ENCODE peak calls at places on chromosomes 13 and 19, in five cellular contexts. U, A, W, H and K are unnamed samples.

GRCh38 chr19:43560687-43561086 is 14.6 kb downstream of the XRCC1 start:
- DNase-seq in U (no peak), A (no peak), W (peak), H (no peak), K (no peak)

GRCh38 chr13:63944896-63945295 is 2529.2 kb upstream of the PCDH20 start:
- DNase-seq in U (no peak), A (no peak), W (no peak), H (no peak), K (no peak)

GRCh38 chr13:87172166-87172825 is 498.9 kb upstream of the SLITRK5 start:
- DNase-seq in U (no peak), A (no peak), W (no peak), H (no peak), K (no peak)

GRCh38 chr13:105220886-105221285 is 1314.6 kb downstream of the EFNB2 start:
- DNase-seq in U (no peak), A (no peak), W (no peak), H (no peak), K (no peak)

GRCh38 chr19:18282021-18282787 is 782 bp upstream of the JUND start:
- DNase-seq in U (no peak), A (peak), W (peak), H (peak), K (peak)

GRCh38 chr19:19133985-19134384 is 4.3 kb downstream of the TMEM161A start:
- DNase-seq in U (no peak), A (no peak), W (peak), H (no peak), K (no peak)

GRCh38 chr19:18858906-18859646 is 27.3 kb downstream of the UPF1 start:
- DNase-seq in U (no peak), A (no peak), W (no peak), H (no peak), K (no peak)

GRCh38 chr13:30303269-30303668 is 4.1 kb downstream of the KATNAL1 start:
- DNase-seq in U (no peak), A (no peak), W (no peak), H (no peak), K (no peak)

GRCh38 chr19:17687141-17687856 is 855 bp downstream of the UNC13A start:
- DNase-seq in U (no peak), A (no peak), W (no peak), H (no peak), K (no peak)

GRCh38 chr19:44212865-44213346 is 574 bp downstream of the ZNF227 start:
- DNase-seq in U (no peak), A (no peak), W (no peak), H (peak), K (peak)

GRCh38 chr19:14300281-14300680 is 81.0 kb upstream of the ADGRE5 start:
- DNase-seq in U (no peak), A (no peak), W (no peak), H (no peak), K (peak)

GRCh38 chr19:33514885-33515485 is 6.6 kb downstream of the PEPD start:
- DNase-seq in U (no peak), A (no peak), W (no peak), H (no peak), K (no peak)

GRCh38 chr13:58712191-58712590 is 1080.6 kb downstream of the PCDH17 start:
- DNase-seq in U (no peak), A (no peak), W (peak), H (no peak), K (no peak)

GRCh38 chr13:113302940-113303339 is 5.9 kb downstream of the LAMP1 start:
- DNase-seq in U (no peak), A (no peak), W (no peak), H (peak), K (no peak)

GRCh38 chr19:51547397-51548212 is 16.1 kb upstream of the SIGLEC6 start:
- DNase-seq in U (no peak), A (no peak), W (no peak), H (no peak), K (no peak)

GRCh38 chr13:35499131-35500051 is 22.9 kb upstream of the MAB21L1 start:
- DNase-seq in U (no peak), A (no peak), W (no peak), H (no peak), K (no peak)

GRCh38 chr13:110390572-110390971 is 83.5 kb downstream of the COL4A2 start:
- DNase-seq in U (no peak), A (no peak), W (no peak), H (no peak), K (no peak)

GRCh38 chr13:64551755-64552154 is 2678.4 kb downstream of the PCDH9 start:
- DNase-seq in U (peak), A (no peak), W (no peak), H (no peak), K (peak)

GRCh38 chr19:7999376-7999775 is 6.1 kb downstream of the ELAVL1 start:
- DNase-seq in U (no peak), A (no peak), W (peak), H (no peak), K (no peak)

GRCh38 chr13:24008679-24009078 is 111.4 kb upstream of the C1QTNF9B start:
- DNase-seq in U (no peak), A (no peak), W (no peak), H (no peak), K (no peak)

GRCh38 chr13:46051958-46052313 is 610 bp downstream of the ZC3H13 start:
- DNase-seq in U (no peak), A (no peak), W (no peak), H (no peak), K (peak)

GRCh38 chr19:41309225-41310030 is 544 bp upstream of the CCDC97 start:
- DNase-seq in U (no peak), A (no peak), W (no peak), H (no peak), K (peak)

GRCh38 chr19:39544920-39545319 is 5.0 kb upstream of the EID2 start:
- DNase-seq in U (no peak), A (no peak), W (no peak), H (no peak), K (no peak)

GRCh38 chr19:33394006-33394722 is 20.7 kb downstream of the CEBPG start:
- DNase-seq in U (no peak), A (peak), W (peak), H (no peak), K (peak)

GRCh38 chr19:47796785-47797184 is 7.6 kb downstream of the TPRX1 start:
- DNase-seq in U (no peak), A (no peak), W (no peak), H (no peak), K (no peak)

GRCh38 chr19:10471909-10472308 is 31.2 kb downstream of the KEAP1 start:
- DNase-seq in U (no peak), A (no peak), W (no peak), H (no peak), K (peak)

GRCh38 chr19:33192010-33192409 is 2.1 kb upstream of the LRP3 start:
- DNase-seq in U (no peak), A (peak), W (peak), H (no peak), K (no peak)

GRCh38 chr13:61170791-61171330 is 244.8 kb downstream of the PCDH20 start:
- DNase-seq in U (no peak), A (no peak), W (no peak), H (no peak), K (no peak)

GRCh38 chr13:54198911-54199310 is 1170.3 kb downstream of the OLFM4 start:
- DNase-seq in U (no peak), A (no peak), W (no peak), H (no peak), K (no peak)

GRCh38 chr19:6738726-6739389 is 622 bp upstream of the TRIP10 start:
- DNase-seq in U (no peak), A (peak), W (peak), H (peak), K (no peak)

GRCh38 chr13:71702253-71702652 is 164.8 kb downstream of the DACH1 start:
- DNase-seq in U (no peak), A (no peak), W (no peak), H (no peak), K (no peak)

GRCh38 chr13:25874064-25874737 is 177.6 kb downstream of the SHISA2 start:
- DNase-seq in U (no peak), A (no peak), W (no peak), H (no peak), K (no peak)

GRCh38 chr19:16017138-16017490 is 59.2 kb upstream of the TPM4 start:
- DNase-seq in U (no peak), A (peak), W (no peak), H (no peak), K (no peak)

GRCh38 chr19:19059018-19059836 is 4.6 kb upstream of the SLC25A42 start:
- DNase-seq in U (no peak), A (no peak), W (peak), H (peak), K (no peak)

GRCh38 chr19:30059741-30060140 is 117.7 kb downstream of the URI1 start:
- DNase-seq in U (no peak), A (no peak), W (peak), H (no peak), K (no peak)

GRCh38 chr19:38173324-38174041 is 50.5 kb downstream of the DPF1 start:
- DNase-seq in U (no peak), A (peak), W (no peak), H (peak), K (peak)

GRCh38 chr13:48043789-48044503 is 6.4 kb downstream of the NUDT15 start:
- DNase-seq in U (peak), A (no peak), W (no peak), H (no peak), K (peak)

GRCh38 chr13:51246411-51247298 is 24.5 kb downstream of the FAM124A start:
- DNase-seq in U (no peak), A (no peak), W (no peak), H (no peak), K (no peak)

GRCh38 chr19:51479531-51480331 is 1.4 kb downstream of the CEACAM18 start:
- DNase-seq in U (no peak), A (no peak), W (no peak), H (no peak), K (no peak)

GRCh38 chr19:38306236-38306635 is 2.2 kb downstream of the C19orf33 start:
- DNase-seq in U (no peak), A (no peak), W (no peak), H (no peak), K (no peak)

DNA sequence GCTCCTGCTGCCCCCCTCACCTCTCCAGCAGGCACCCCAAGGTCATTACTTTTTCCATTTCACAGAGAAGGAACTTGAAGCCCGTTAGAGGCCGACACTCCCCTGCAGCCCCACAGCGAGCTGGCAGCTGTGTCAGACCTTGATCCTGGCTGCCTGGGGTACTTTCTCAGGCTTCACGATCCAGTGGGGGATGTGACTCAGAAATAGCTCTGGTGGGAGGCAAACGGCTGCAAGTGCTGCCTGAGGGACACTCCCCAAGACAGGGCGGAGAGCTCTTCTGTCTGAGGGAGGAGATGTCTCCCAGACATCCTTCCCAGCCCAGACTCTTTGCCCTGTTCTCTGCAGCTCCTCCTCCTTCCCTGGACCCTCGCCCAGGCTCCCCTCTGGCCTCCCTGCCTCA is 4.8 kb downstream of the TSKS start:
- DNase-seq in U (peak), A (no peak), W (no peak), H (peak), K (no peak)
- TF ChIP-seq CTCF in U (no peak), A (no peak), W (no peak), H (no peak), K (no peak)

DNA sequence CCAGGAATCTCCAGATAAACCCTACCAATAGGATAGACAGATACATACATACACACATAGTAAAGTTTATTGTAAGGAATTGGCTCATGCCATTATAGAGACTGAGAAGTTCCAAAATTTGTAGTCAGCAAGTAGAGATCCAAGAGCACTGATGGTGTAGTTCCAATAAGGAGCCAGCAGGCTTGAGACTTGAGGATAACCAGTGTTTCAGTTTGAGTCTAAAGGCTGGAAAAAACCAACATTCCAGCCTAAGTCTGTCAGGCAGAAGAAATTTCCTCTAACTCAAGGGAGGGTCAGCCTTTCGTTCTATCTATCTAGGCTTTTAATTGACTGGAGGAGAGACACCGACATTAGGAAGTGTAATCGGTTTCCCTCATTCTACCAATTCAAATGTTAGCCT is 110.2 kb upstream of the TSHZ3 start:
- DNase-seq in U (no peak), A (no peak), W (no peak), H (no peak), K (no peak)
- TF ChIP-seq CTCF in U (peak), A (no peak), W (no peak), H (no peak), K (no peak)

DNA sequence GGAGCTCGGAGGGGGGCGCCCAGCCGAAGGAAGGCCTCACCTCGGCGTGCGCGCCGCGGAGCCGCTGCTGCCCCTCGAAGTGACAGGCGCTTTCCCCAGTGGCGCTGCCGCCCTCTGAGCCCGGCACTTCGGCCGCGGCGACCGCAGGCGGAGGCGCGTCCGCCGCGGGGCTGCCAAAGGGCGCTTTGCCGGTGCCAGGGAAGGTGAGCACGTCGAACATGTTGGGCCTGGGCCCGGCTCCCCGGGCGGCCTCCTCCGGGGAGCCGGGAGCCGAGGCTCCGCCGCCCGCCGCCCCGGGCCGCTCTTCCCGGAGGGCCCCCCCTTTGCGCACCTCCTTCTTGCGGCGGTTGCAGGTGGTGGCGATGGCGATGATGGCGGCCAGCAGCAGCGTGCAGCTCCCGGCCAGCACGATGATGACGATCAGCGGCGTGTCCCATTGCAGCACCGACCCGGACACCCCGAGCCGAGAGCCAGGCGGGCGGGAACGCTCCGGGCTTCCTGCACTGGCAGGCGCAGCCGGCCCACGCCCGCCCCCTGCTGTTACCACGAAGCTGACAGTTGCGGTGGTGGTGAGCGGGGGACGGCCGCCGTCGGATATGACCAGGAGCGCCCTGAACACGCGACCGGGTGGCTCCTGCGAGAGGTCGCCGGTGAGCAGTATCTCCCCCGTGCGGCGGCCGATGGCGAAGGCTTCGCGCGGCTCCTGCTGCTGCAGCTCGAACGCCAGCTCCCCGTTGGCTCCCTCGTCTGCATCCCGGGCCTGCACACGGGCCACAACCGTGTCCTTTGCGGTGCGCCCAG is 2.5 kb downstream of the PCDH8 start:
- DNase-seq in U (no peak), A (no peak), W (peak), H (no peak), K (no peak)
- TF ChIP-seq CTCF in U (peak), A (no peak), W (peak), H (peak), K (peak)

DNA sequence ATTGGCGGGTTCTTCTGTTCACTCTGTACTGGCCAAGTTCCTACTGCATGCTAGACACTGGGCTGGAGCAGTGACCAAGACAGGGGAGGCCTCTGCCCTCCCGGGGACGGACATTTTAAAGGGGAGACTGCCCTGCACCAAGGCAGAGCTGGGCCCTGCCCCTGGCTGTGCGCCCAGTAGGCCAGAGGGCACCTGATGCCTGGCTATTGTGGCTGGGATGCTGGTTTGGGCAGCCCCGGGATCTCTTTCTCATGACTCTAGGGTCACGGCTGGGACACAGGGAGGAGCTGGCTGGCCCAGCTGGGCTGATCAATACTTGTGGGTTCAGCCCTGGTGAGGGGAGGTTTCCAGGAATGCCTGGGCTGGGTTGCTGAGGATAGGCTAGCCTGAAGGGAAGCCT is 17.7 kb downstream of the LIPE start:
- DNase-seq in U (no peak), A (no peak), W (peak), H (peak), K (no peak)
- TF ChIP-seq CTCF in U (no peak), A (no peak), W (no peak), H (no peak), K (no peak)